ENCODE peak calls at places on chromosomes 7 and 10, in four cellular contexts. Q is CD8-positive, alpha-beta T cell; G is dorsolateral prefrontal cortex; U is tibial nerve. J is an unnamed sample.

GRCh38 chr10:72505435-72505834 is 120.4 kb downstream of the MICU1 start:
- DNase-seq in U (no peak), G (no peak), Q (no peak), J (no peak)

GRCh38 chr7:155486783-155487508 is 29.0 kb downstream of the EN2 start:
- DNase-seq in U (no peak), Q (no peak), G (no peak), J (peak)

GRCh38 chr7:141014091-141014490 is 661 bp downstream of the MRPS33 start:
- DNase-seq in U (no peak), Q (no peak), G (no peak), J (no peak)

GRCh38 chr7:155962191-155962967 is 150.1 kb upstream of the SHH start:
- DNase-seq in G (no peak), Q (no peak), U (no peak), J (peak)

GRCh38 chr10:48219194-48219593 is 55.3 kb downstream of the FRMPD2 start:
- DNase-seq in G (no peak), U (no peak), Q (no peak), J (no peak)

GRCh38 chr7:2551418-2551817 is 3.9 kb downstream of the BRAT1 start:
- DNase-seq in Q (no peak), U (no peak), G (peak), J (no peak)

GRCh38 chr10:44173558-44173894 is 211.4 kb downstream of the CXCL12 start:
- DNase-seq in Q (no peak), U (no peak), G (no peak), J (no peak)

GRCh38 chr7:106634958-106635357 is 26.0 kb downstream of the CCDC71L start:
- DNase-seq in G (no peak), U (no peak), Q (no peak), J (no peak)

GRCh38 chr10:97685395-97685958 is 1.6 kb downstream of the AVPI1 start:
- DNase-seq in G (no peak), Q (no peak), U (peak), J (no peak)

GRCh38 chr10:4081691-4082111 is 296.7 kb upstream of the KLF6 start:
- DNase-seq in Q (no peak), G (no peak), U (no peak), J (no peak)

GRCh38 chr7:24572421-24573007 is 738 bp upstream of the PALS2 start:
- DNase-seq in U (peak), Q (peak), G (peak), J (peak)

GRCh38 chr7:80393786-80394185 is 118.1 kb downstream of the GNAT3 start:
- DNase-seq in U (no peak), G (no peak), Q (no peak), J (no peak)

GRCh38 chr7:80428161-80429054 is 83.5 kb downstream of the GNAT3 start:
- DNase-seq in G (no peak), U (peak), Q (no peak), J (no peak)

GRCh38 chr10:125087191-125087896 is 73.0 kb downstream of the CTBP2 start:
- DNase-seq in U (no peak), G (peak), Q (no peak), J (no peak)

GRCh38 chr7:137923380-137923779 is 76.6 kb upstream of the DGKI start:
- DNase-seq in U (no peak), G (no peak), Q (no peak), J (no peak)

GRCh38 chr7:22329816-22330524 is 27.0 kb downstream of the RAPGEF5 start:
- DNase-seq in Q (no peak), G (no peak), U (no peak), J (no peak)

GRCh38 chr7:27547401-27547800 is 115.3 kb downstream of the HIBADH start:
- DNase-seq in U (no peak), Q (no peak), G (no peak), J (no peak)

GRCh38 chr10:116055252-116055918 is 217.6 kb downstream of the GFRA1 start:
- DNase-seq in G (no peak), Q (no peak), U (no peak), J (no peak)

GRCh38 chr10:89414879-89415821 is 782 bp downstream of the IFIT5 start:
- DNase-seq in G (peak), U (peak), Q (peak), J (no peak)

GRCh38 chr10:129841590-129841989 is 122.5 kb downstream of the EBF3 start:
- DNase-seq in U (no peak), G (no peak), Q (no peak), J (no peak)

GRCh38 chr7:7718461-7718860 is at the start of gene RPA3:
- DNase-seq in U (no peak), G (no peak), Q (no peak), J (no peak)

GRCh38 chr7:38881947-38882684 is 26.9 kb downstream of the VPS41 start:
- DNase-seq in Q (no peak), U (no peak), G (no peak), J (no peak)

GRCh38 chr10:82308641-82309040 is 433.6 kb downstream of the NRG3 start:
- DNase-seq in G (no peak), Q (no peak), U (no peak), J (no peak)

GRCh38 chr10:106696239-106696638 is 468.3 kb downstream of the SORCS1 start:
- DNase-seq in Q (no peak), G (no peak), U (no peak), J (no peak)

GRCh38 chr7:98221611-98222532 is 10.6 kb downstream of the BHLHA15 start:
- DNase-seq in U (no peak), Q (no peak), G (no peak), J (no peak)

GRCh38 chr10:6401562-6402348 is 178.3 kb downstream of the PRKCQ start:
- DNase-seq in G (peak), Q (peak), U (peak), J (peak)

GRCh38 chr10:75889051-75889450 is 457.6 kb downstream of the LRMDA start:
- DNase-seq in G (no peak), Q (no peak), U (no peak), J (no peak)

GRCh38 chr7:5234852-5235831 is 45.1 kb downstream of the WIPI2 start:
- DNase-seq in G (no peak), U (no peak), Q (no peak), J (no peak)

GRCh38 chr7:128152721-128153120 is 88.4 kb upstream of the LEP start:
- DNase-seq in Q (no peak), U (no peak), G (no peak), J (no peak)

GRCh38 chr7:36966039-36966438 is 241.7 kb upstream of the AOAH start:
- DNase-seq in U (no peak), G (no peak), Q (no peak), J (no peak)

GRCh38 chr7:66741-67140 is 125.6 kb upstream of the FAM20C start:
- DNase-seq in U (no peak), G (peak), Q (no peak), J (no peak)

GRCh38 chr10:69123306-69123746 is 652 bp upstream of the VPS26A start:
- DNase-seq in G (no peak), U (peak), Q (no peak), J (no peak)

GRCh38 chr10:96995851-96996250 is 163.8 kb downstream of the LCOR start:
- DNase-seq in Q (no peak), U (no peak), G (no peak), J (no peak)

GRCh38 chr7:41006591-41006990 is 696.3 kb downstream of the INHBA start:
- DNase-seq in G (no peak), U (no peak), Q (no peak), J (no peak)

GRCh38 chr7:76269895-76270294 is 32.6 kb upstream of the HSPB1 start:
- DNase-seq in G (no peak), Q (no peak), U (no peak), J (no peak)
- H3K4me3 ChIP-seq in G (no peak), Q (no peak), U (no peak), J (no peak)

DNA sequence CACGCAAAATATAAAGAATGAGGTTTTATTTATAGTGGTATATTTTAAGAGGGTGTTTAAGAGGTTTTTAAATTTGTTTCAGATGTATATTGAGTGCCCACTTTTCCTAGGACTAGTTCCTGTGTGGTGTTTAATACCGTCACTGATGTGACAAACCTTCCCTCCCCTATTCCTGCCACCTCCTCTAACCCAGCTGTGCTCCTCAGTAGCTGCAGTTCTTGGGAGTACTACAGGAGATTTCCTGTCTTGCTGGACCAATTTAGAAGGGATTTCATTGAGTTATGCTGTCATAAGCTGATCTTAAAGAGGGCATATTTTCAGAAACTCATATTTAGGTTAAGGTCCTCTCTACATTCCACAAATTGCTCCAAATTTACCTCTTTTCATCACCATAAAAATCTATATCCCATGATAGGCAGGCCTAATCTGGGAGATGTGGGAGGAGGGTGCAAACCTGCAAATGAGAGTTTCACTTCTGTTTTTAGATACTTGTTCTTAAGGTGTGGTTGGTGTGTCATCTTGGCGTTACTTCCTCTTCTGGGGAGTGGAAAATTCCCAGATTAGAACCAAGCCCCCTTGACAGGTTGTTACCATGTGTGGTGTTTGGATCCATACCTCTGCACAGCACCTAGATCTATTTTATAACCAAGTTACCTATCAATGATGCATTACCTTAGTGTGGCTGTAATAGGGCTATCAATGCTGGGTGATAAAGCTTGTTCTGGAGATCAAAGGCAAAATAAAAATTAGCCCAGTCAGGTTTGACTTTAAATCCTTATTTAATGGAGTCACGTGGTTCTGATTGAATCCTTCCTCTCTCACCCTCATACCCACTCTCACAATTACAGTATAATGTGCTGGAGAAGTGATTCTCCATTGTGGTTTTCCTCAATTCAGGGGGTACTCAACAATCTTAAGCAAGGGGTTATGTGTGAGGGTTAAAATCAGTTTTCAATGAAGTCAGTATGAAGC is 141.1 kb downstream of the CDK14 start:
- DNase-seq in Q (no peak), G (no peak), U (no peak), J (no peak)
- H3K4me3 ChIP-seq in Q (no peak), G (no peak), U (no peak), J (no peak)

GRCh38 chr7:52120908-52121307 is 804.3 kb upstream of the COBL start:
- DNase-seq in U (no peak), G (no peak), Q (no peak), J (no peak)
- H3K4me3 ChIP-seq in U (no peak), G (no peak), Q (no peak), J (no peak)

GRCh38 chr7:33350577-33350976 is 221.2 kb downstream of the BBS9 start:
- DNase-seq in Q (no peak), U (no peak), G (no peak), J (no peak)
- H3K4me3 ChIP-seq in Q (no peak), U (no peak), G (no peak), J (no peak)

DNA sequence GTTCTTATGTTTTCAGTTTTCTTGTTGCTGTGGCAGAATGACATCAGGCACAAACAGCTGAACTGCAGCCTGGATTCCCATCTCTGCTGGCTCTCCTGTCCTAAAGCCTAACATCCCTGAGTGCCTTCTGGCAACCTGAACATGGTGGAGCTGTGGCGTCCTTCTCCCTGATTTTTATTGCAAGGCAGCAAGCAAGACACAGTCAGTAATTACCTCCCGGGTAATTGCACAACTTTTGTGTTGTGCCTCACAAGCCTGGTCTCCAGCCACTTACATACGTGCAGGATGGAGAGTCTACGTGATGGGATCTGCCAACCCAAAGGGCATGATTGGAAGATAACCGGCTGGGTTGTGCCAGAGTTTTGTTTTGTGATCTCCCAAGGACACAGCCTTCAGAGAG is 116.1 kb upstream of the PARD3 start:
- DNase-seq in U (no peak), G (no peak), Q (no peak), J (no peak)
- H3K4me3 ChIP-seq in U (no peak), G (no peak), Q (no peak), J (no peak)